ENCODE peak calls at places on chromosomes 13 and 19, in nine cellular contexts. W is fibroblast of lung; L is activated T-helper 1 cell treated with Interleukin-2 at 50 U/mL for 16 hours; Q is amniotic epithelial cell; H is activated naive CD8-positive, alpha-beta T cell treated with anti-CD3 and anti-CD28 coated beads for 36 hours; X is T follicular helper cell; T is activated CD4-positive, CD25-positive, alpha-beta regulatory T cell; N is NCI-H2081; E is heart left ventricle. G is an unnamed sample.

GRCh38 chr19:38543807-38544568 is 73.8 kb downstream of the MAP4K1 start:
- DNase-seq in W (peak), L (no peak), Q (peak), H (peak), X (no peak), T (no peak), N (peak), E (peak), G (peak)

GRCh38 chr19:18895828-18896341 is at the start of gene CERS1:
- DNase-seq in W (no peak), L (no peak), Q (no peak), H (peak), X (no peak), T (no peak), N (no peak), E (peak), G (no peak)

GRCh38 chr19:48419158-48419920 is 25.9 kb downstream of the GRIN2D start:
- DNase-seq in W (peak), L (peak), Q (peak), H (peak), X (peak), T (peak), N (peak), E (no peak), G (peak)

GRCh38 chr13:35923347-35923746 is 207.8 kb downstream of the DCLK1 start:
- DNase-seq in W (peak), L (no peak), Q (peak), H (no peak), X (no peak), T (no peak), N (no peak), E (no peak), G (no peak)

GRCh38 chr13:83221256-83221655 is 661.0 kb downstream of the SLITRK1 start:
- DNase-seq in W (no peak), L (no peak), Q (no peak), H (no peak), X (no peak), T (no peak), N (peak), E (no peak), G (peak)

GRCh38 chr19:45279587-45280192 is 28.6 kb downstream of the MARK4 start:
- DNase-seq in W (no peak), L (no peak), Q (no peak), H (no peak), X (no peak), T (no peak), N (no peak), E (no peak), G (no peak)

GRCh38 chr19:33219261-33219812 is 6.3 kb downstream of the SLC7A10 start:
- DNase-seq in W (no peak), L (no peak), Q (no peak), H (no peak), X (no peak), T (no peak), N (no peak), E (no peak), G (no peak)

GRCh38 chr13:45817833-45818232 is 33.7 kb downstream of the SIAH3 start:
- DNase-seq in W (peak), L (no peak), Q (peak), H (no peak), X (no peak), T (no peak), N (no peak), E (no peak), G (no peak)

GRCh38 chr13:85693889-85694511 is 105.2 kb downstream of the SLITRK6 start:
- DNase-seq in W (peak), L (no peak), Q (no peak), H (no peak), X (no peak), T (no peak), N (no peak), E (no peak), G (no peak)

GRCh38 chr19:17718988-17719711 is at the start of gene MAP1S:
- DNase-seq in W (peak), L (peak), Q (peak), H (peak), X (peak), T (peak), N (peak), E (peak), G (peak)

G was measured in NCI-H1436.